ENCODE peak calls at places on chromosomes 6 and 20, in ten cellular contexts. O, X, T, Z, K, W, E, P, Y and I are unnamed samples. For H3K27me3, the result is how much of the 10 kb centered on the place peaks cover.

GRCh38 chr6:82013561-82014275 is 233.8 kb downstream of the IBTK start:
- DNase-seq in T (peak), W (peak), Y (no peak), E (no peak), X (no peak), K (no peak), P (no peak), O (no peak), Z (peak), I (no peak)

GRCh38 chr6:106648651-106649308 is 19.4 kb downstream of the QRSL1 start:
- DNase-seq in W (no peak), E (no peak), Y (no peak), T (no peak), X (no peak), Z (no peak), O (no peak), K (no peak), P (no peak), I (no peak)

GRCh38 chr6:5412663-5413062 is 151.3 kb downstream of the FARS2 start:
- DNase-seq in T (peak), Z (no peak), O (no peak), Y (no peak), K (no peak), P (no peak), E (no peak), W (no peak), X (no peak), I (no peak)

GRCh38 chr20:63036266-63036665 is 29.5 kb upstream of the BHLHE23 start:
- DNase-seq in E (no peak), X (no peak), Z (no peak), Y (peak), O (peak), W (no peak), T (no peak), P (no peak), K (no peak), I (no peak)

GRCh38 chr20:36541227-36542018 is at the start of gene MYL9:
- DNase-seq in Y (peak), W (no peak), E (peak), T (no peak), K (peak), Z (peak), P (peak), O (peak), X (peak), I (peak)

GRCh38 chr6:12148841-12149240 is 136.7 kb downstream of the HIVEP1 start:
- DNase-seq in O (no peak), W (no peak), Z (no peak), P (no peak), Y (no peak), E (no peak), X (no peak), K (no peak), T (no peak), I (no peak)

GRCh38 chr6:143840595-143840994 is 2.5 kb upstream of the LTV1 start:
- DNase-seq in K (no peak), W (no peak), Y (no peak), P (no peak), T (no peak), O (no peak), Z (no peak), X (no peak), E (no peak), I (no peak)

GRCh38 chr6:56868687-56869086 is 86.2 kb upstream of the BEND6 start:
- DNase-seq in X (no peak), Y (no peak), Z (no peak), T (peak), P (no peak), K (no peak), W (no peak), O (no peak), E (no peak), I (no peak)

GRCh38 chr20:12764053-12764452 is 244.7 kb upstream of the SPTLC3 start:
- DNase-seq in O (no peak), K (no peak), Z (no peak), X (no peak), T (no peak), E (no peak), W (no peak), P (no peak), Y (no peak), I (no peak)

GRCh38 chr6:150410395-150410794 is 41.6 kb downstream of the IYD start:
- DNase-seq in W (no peak), K (no peak), P (no peak), X (no peak), E (no peak), O (no peak), Z (no peak), Y (no peak), T (no peak), I (no peak)

GRCh38 chr6:112626468-112627082 is 279.4 kb downstream of the RFPL4B start:
- DNase-seq in W (no peak), X (no peak), Z (no peak), Y (no peak), K (no peak), O (no peak), T (peak), E (no peak), P (no peak), I (no peak)

GRCh38 chr6:42259841-42260395 is 42.3 kb upstream of the MRPS10 start:
- DNase-seq in P (no peak), E (no peak), W (no peak), K (no peak), Z (peak), T (no peak), X (no peak), Y (no peak), O (no peak), I (no peak)

GRCh38 chr6:91827151-91827550 is 1240.3 kb upstream of the MAP3K7 start:
- DNase-seq in O (no peak), Y (no peak), Z (no peak), E (no peak), P (no peak), W (no peak), X (no peak), K (no peak), T (no peak), I (no peak)

GRCh38 chr20:44253528-44253927 is 6.4 kb downstream of the GDAP1L1 start:
- DNase-seq in P (no peak), X (no peak), O (no peak), K (no peak), W (no peak), E (no peak), Y (no peak), Z (no peak), T (no peak), I (no peak)

GRCh38 chr6:165679326-165679725 is 16.3 kb upstream of the PDE10A start:
- DNase-seq in E (no peak), Y (no peak), W (peak), K (no peak), Z (no peak), P (no peak), O (no peak), T (no peak), X (no peak), I (no peak)

GRCh38 chr6:53717571-53717970 is 52.0 kb upstream of the KLHL31 start:
- DNase-seq in Z (no peak), O (no peak), P (no peak), E (no peak), W (no peak), X (no peak), T (peak), K (no peak), Y (no peak), I (no peak)

DNA sequence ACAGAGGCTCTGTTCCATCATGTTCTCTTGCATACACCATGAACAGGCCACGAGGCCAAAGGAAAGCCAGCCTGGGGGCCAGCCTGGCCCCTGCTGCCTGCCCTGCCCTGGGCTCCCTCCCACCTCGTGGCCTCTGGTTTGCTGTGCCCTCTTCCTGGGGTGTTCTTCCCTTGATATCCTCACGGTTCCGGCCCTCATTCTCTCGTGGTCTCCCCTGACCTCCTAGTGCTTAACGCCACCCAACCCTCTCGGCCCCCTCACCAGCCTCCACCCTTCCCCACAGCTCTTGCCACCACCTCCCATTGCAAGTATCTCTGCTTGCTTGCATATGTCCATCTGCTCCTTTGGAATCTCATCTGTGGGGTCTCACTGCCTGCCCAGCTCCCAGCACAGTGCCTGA is 73.0 kb downstream of the GNAS-AS1 start:
- DNase-seq in K (no peak), Z (no peak), O (no peak), T (no peak), P (no peak), W (no peak), E (no peak), Y (peak), X (no peak), I (no peak)
- H3K27me3 ChIP-seq in K (under half), Z (under half), O (under half), T (under half), P (under half), W (under half), E (under half), Y (under half), X (under half), I (under half)

DNA sequence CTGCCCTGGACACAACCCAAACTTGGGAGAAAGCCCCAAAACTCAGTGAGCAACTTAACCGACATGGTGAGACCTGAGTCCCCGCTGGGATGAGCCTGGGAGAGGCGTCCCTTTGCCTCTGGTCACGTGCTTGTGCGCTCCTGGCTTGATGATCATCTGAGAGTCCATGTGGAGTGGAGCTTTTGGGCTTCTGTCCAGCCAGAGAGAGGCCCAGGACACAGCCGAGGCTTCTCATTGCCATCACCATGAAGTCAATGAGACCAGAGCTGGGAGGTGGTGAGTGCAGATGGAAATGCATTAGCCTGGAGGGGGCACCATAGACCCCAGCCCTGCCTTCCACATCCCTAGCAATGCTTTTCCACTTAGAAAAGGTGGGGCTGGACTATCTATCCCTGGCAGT is 250.0 kb downstream of the SLC24A3 start:
- DNase-seq in X (no peak), T (no peak), O (no peak), Z (no peak), E (no peak), K (no peak), Y (no peak), P (no peak), W (no peak), I (no peak)
- H3K27me3 ChIP-seq in X (under half), T (under half), O (under half), Z (under half), E (under half), K (under half), Y (under half), P (under half), W (under half), I (under half)

DNA sequence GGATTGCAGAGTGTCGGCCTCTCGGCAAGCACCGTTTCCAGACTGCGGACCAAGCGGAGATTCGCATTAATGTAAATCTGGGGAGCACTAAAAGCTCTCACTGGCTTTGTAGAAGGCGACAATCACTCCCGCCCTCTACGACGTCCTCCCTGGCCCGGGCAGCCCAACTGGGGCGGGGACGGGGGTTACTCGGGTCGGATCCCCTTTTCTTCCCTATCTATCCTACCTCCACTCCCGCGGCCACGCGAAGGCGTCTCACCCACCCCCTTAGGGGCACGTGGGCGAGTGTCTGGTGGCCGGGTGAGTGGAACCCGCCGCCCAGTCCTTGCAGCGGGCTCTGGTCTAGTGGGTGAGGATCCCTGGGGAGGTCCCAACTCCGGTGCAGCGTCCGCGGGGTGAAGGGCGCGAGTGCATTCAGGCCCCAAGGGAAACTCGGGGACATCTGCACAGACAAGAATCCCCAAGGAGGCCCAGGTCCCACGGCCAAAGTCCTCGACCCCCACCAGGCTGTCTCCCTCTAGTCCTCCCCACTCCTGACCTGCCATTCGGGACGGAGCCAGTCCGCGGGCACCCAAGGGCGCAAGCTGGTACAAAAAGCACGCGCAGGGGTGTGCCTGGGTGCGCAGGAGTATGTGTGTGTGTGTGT is 42.4 kb upstream of the OSTM1 start:
- DNase-seq in T (no peak), Y (no peak), K (no peak), W (no peak), X (no peak), Z (no peak), E (no peak), O (no peak), P (no peak), I (no peak)
- H3K27me3 ChIP-seq in T (under half), Y (half or more), K (half or more), W (half or more), X (under half), Z (half or more), E (under half), O (half or more), P (under half), I (half or more)

GRCh38 chr20:54002056-54002575 is 68.3 kb downstream of the BCAS1 start:
- DNase-seq in Y (no peak), Z (no peak), E (no peak), T (no peak), O (no peak), X (no peak), P (no peak), K (no peak), W (no peak), I (no peak)
- H3K27me3 ChIP-seq in Y (under half), Z (under half), E (under half), T (under half), O (under half), X (under half), P (under half), K (under half), W (under half), I (under half)